ENCODE peak calls at places on chromosomes 7 and 10, in seven cellular contexts. E is AG04450, I is GM13976, Q is GM10248, P is type B pancreatic cell, T is fibroblast of pulmonary artery, W is astrocyte. Z is an unnamed sample.

GRCh38 chr10:30488319-30488718 is 54.3 kb downstream of the MAP3K8 start:
- DNase-seq in T (no peak), Q (no peak), W (no peak), E (no peak), I (no peak), P (no peak), Z (no peak)

GRCh38 chr10:122421747-122422146 is 32.7 kb upstream of the ARMS2 start:
- DNase-seq in Q (no peak), E (no peak), T (peak; percentile 21), P (no peak), I (no peak), W (no peak), Z (no peak)

GRCh38 chr7:15780271-15780670 is 93.8 kb upstream of the MEOX2 start:
- DNase-seq in W (peak; percentile 17), I (no peak), P (no peak), E (no peak), Q (no peak), T (peak; percentile 81), Z (no peak)

GRCh38 chr10:49136525-49136924 is 2.7 kb upstream of the FAM170B start:
- DNase-seq in T (no peak), W (no peak), Q (no peak), I (no peak), P (no peak), E (no peak), Z (no peak)

GRCh38 chr10:64115471-64115870 is 594.3 kb downstream of the REEP3 start:
- DNase-seq in P (no peak), E (no peak), Q (no peak), I (no peak), W (no peak), T (no peak), Z (no peak)

GRCh38 chr7:100585511-100586265 is at the start of gene LRCH4:
- DNase-seq in T (no peak), W (no peak), E (no peak), I (peak; percentile 83), P (no peak), Q (peak; percentile 77), Z (peak; percentile 97)

GRCh38 chr7:142560166-142560565 is 189.1 kb upstream of the PRSS1 start:
- DNase-seq in Q (no peak), E (no peak), T (no peak), P (no peak), I (no peak), W (no peak), Z (no peak)

GRCh38 chr7:133682364-133683181 is 429.7 kb downstream of the EXOC4 start:
- DNase-seq in P (no peak), Q (no peak), I (no peak), E (no peak), T (no peak), W (no peak), Z (no peak)

GRCh38 chr7:14891289-14891688 is 11.3 kb downstream of the DGKB start:
- DNase-seq in P (no peak), E (no peak), W (no peak), I (no peak), Q (no peak), T (no peak), Z (no peak)

GRCh38 chr10:18610517-18610916 is 40.9 kb downstream of the NSUN6 start:
- DNase-seq in T (peak; percentile 90), I (no peak), P (no peak), W (peak; percentile 86), E (no peak), Q (no peak), Z (no peak)

GRCh38 chr7:84722086-84722485 is 464.8 kb downstream of the SEMA3D start:
- DNase-seq in Q (no peak), E (no peak), I (no peak), W (no peak), T (no peak), P (no peak), Z (no peak)

GRCh38 chr7:116691664-116692063 is 19.7 kb downstream of the MET start:
- DNase-seq in T (peak; percentile 48), W (peak; percentile 52), P (no peak), Q (no peak), E (no peak), I (no peak), Z (no peak)

GRCh38 chr10:34181545-34182300 is 633.4 kb downstream of the PARD3 start:
- DNase-seq in E (peak; percentile 50), P (no peak), W (no peak), I (no peak), T (peak; percentile 62), Q (no peak), Z (no peak)

GRCh38 chr7:94698275-94698674 is 42.3 kb upstream of the SGCE start:
- DNase-seq in Q (no peak), E (peak; percentile 52), W (peak; percentile 78), P (no peak), I (no peak), T (peak; percentile 91), Z (no peak)

GRCh38 chr7:113891828-113892227 is 27.0 kb downstream of the PPP1R3A start:
- DNase-seq in T (peak; percentile 47), Q (no peak), W (peak; percentile 86), E (peak; percentile 32), P (no peak), I (no peak), Z (no peak)

GRCh38 chr10:11898372-11899066 is 75.4 kb downstream of the PROSER2 start:
- DNase-seq in E (peak; percentile 7), T (peak; percentile 60), I (no peak), Q (no peak), W (no peak), P (no peak), Z (no peak)

GRCh38 chr7:91228327-91228726 is 35.9 kb upstream of the FZD1 start:
- DNase-seq in Q (no peak), E (no peak), P (no peak), T (no peak), W (peak; percentile 22), I (no peak), Z (no peak)

GRCh38 chr7:108235451-108236061 is 105.4 kb upstream of the LAMB4 start:
- DNase-seq in T (peak; percentile 65), W (no peak), P (no peak), E (no peak), Q (no peak), I (no peak), Z (no peak)

DNA sequence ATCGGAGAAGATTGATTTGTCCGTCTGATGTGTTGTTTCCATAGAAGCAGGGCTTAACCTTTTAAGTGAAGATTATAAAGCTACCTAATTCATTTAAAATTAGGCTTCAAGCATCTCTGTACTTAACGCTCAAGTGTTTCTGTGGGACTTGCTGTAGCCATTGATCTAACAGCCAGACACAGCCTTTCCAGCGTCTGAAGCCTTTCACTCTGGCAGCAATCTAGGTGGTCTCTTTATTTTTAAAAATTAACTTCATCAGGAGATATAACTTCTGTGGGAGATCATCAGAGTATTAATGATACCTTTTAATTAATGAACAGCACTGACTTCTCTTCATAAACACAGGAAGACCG is 88.1 kb downstream of the BEND7 start:
- DNase-seq in I (no peak), P (no peak), Q (no peak), W (no peak), T (no peak), E (no peak), Z (no peak)
- TF ChIP-seq CTCF in I (no peak), P (peak; percentile 28), Q (no peak), W (no peak), T (no peak), E (no peak), Z (no peak)

GRCh38 chr7:12391922-12392615 is 11.6 kb downstream of the VWDE start:
- DNase-seq in Q (no peak), I (no peak), E (no peak), P (no peak), W (no peak), T (no peak), Z (no peak)

GRCh38 chr7:12385364-12385786 is 18.3 kb downstream of the VWDE start:
- DNase-seq in I (no peak), Q (no peak), W (no peak), T (no peak), P (no peak), E (no peak), Z (no peak)

GRCh38 chr7:12386237-12386839 is 17.3 kb downstream of the VWDE start:
- DNase-seq in W (no peak), T (no peak), I (no peak), E (no peak), P (no peak), Q (no peak), Z (no peak)

GRCh38 chr7:12389089-12389700 is 14.5 kb downstream of the VWDE start:
- DNase-seq in E (peak; percentile 36), T (peak; percentile 72), P (no peak), W (peak; percentile 42), I (peak; percentile 50), Q (peak; percentile 37), Z (no peak)
- TF ChIP-seq CTCF in E (peak; percentile 93), T (peak; percentile 96), P (peak; percentile 88), W (peak; percentile 94), I (peak; percentile 75), Q (peak; percentile 73), Z (peak; percentile 77)

DNA sequence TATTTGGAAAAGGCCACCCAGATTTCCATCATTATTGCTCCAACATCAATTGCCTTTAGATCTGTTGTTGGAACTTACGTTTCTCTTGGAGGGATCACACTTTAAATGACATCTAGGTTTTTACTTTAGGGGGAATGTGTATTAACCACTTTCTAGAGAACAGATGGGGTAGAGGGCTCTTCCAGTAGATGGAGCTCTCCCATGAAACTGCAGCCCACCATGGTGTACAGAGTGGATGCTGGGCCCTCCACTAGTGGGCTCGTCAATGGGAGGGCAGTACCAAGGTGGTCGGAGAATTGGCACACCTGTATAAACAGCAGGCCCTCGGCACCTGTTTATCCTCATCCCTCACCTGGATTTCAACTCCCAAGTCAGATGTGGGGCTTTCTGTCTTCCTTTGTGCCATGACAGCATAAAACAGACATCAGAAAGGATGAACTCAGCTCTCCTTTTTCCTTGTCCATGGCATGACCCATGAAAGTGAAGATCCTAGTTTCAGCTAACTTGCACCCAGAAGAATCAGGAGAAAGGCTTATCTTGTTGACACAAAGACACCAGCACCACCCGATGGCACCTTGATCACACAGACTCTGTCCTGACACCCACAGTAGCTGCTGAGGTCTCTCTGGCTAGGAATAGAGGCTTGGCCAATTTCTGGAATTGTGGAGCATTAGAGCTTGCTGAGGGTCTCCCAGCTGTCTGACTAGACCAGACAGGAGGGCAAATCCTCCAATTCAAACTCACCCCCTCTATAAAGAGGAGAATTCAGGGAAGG is 150.5 kb downstream of the CYP26A1 start:
- DNase-seq in I (no peak), E (no peak), W (no peak), P (no peak), Q (no peak), T (no peak), Z (no peak)
- TF ChIP-seq CTCF in I (no peak), E (no peak), W (no peak), P (no peak), Q (no peak), T (no peak), Z (peak; percentile 3)

DNA sequence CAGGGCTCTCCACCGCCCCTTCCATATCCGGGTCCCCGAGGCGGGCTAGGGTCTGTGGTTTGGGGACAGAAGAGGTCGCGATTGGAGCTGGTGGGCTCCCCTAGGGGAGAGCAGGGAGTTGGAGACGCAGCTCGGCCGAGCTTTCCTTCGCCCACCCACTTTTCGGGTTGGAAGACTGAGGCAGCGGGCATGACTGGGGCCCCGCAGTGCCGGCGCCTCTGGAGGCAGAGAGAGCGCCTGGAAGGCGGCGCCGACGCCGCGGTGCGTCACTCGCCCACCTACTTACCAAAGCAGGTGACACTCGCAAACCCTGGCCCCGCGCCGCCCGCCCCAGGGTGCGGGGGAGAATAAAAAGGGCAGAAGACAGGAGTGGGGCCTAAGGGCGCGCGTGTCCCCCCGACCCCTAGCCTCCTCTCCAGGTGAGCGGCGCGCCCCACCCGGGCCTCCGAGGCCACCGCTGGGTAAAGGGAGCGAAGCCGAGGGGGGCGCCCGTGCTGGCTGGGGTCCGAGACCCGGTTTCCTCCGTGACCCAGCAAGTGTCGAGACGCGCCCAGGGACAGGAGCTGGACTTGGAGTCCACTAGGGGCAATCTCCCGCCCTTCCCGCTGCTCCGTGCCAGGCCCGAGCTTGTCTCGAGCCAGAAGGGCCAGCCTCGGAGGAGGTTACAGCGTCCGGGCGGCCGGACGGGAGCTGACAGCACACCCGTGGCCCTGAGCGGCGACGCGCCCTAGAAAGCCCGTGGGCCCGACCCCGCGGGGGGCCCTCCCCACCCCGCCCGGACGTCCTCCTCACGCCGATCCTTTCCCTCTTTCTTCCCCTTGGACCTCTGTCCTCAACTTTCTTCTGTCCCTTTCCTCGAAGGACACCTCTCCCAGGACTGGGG is 34.4 kb upstream of the GRID1 start:
- DNase-seq in W (peak; percentile 25), E (no peak), Q (peak; percentile 75), I (peak; percentile 77), T (peak; percentile 34), P (no peak), Z (no peak)
- TF ChIP-seq CTCF in W (no peak), E (peak; percentile 27), Q (no peak), I (no peak), T (peak; percentile 7), P (peak; percentile 55), Z (no peak)

Z was measured in D721Med.